ENCODE peak calls at places on chromosomes 13 and 19, in ten cellular contexts. X, T, O, N, Q, J, V, C, K and L are unnamed samples. For H3K27me3, the result is how much of the 10 kb centered on the place peaks cover.

GRCh38 chr13:36674337-36675212 is 755 bp downstream of the SERTM1 start:
- DNase-seq in O (no peak), N (no peak), Q (no peak), C (peak), K (no peak), T (no peak), X (no peak), J (no peak), V (no peak), L (no peak)

GRCh38 chr19:6685962-6686627 is 16.1 kb upstream of the TNFSF14 start:
- DNase-seq in K (no peak), N (no peak), C (no peak), V (no peak), Q (no peak), O (no peak), T (no peak), J (no peak), X (no peak), L (no peak)

GRCh38 chr19:8194528-8195275 is 14.5 kb upstream of the CERS4 start:
- DNase-seq in J (no peak), X (no peak), O (no peak), C (no peak), K (no peak), N (no peak), T (no peak), V (no peak), Q (no peak), L (no peak)

GRCh38 chr13:93942016-93942415 is 537.5 kb downstream of the DCT start:
- DNase-seq in V (peak), N (no peak), C (no peak), O (no peak), J (no peak), X (no peak), Q (no peak), K (no peak), T (no peak), L (no peak)

GRCh38 chr13:107450931-107451330 is 764.4 kb downstream of the LIG4 start:
- DNase-seq in X (no peak), O (no peak), Q (no peak), K (peak), J (no peak), N (peak), T (peak), C (no peak), V (peak), L (no peak)

GRCh38 chr19:23872282-23872919 is 42.3 kb upstream of the ZNF726 start:
- DNase-seq in K (no peak), C (no peak), X (no peak), Q (no peak), J (no peak), T (no peak), O (no peak), N (no peak), V (no peak), L (no peak)

GRCh38 chr19:51607077-51607476 is 23.1 kb downstream of the SIGLEC5 start:
- DNase-seq in C (no peak), Q (no peak), T (no peak), J (no peak), V (no peak), O (no peak), N (no peak), K (no peak), X (no peak), L (no peak)

GRCh38 chr19:48443262-48443661 is 2.5 kb upstream of the GRWD1 start:
- DNase-seq in O (no peak), J (no peak), Q (no peak), V (peak), K (no peak), N (no peak), T (no peak), C (peak), X (no peak), L (no peak)

GRCh38 chr13:50358221-50358620 is 343.0 kb downstream of the KCNRG start:
- DNase-seq in V (no peak), T (peak), X (no peak), Q (no peak), J (no peak), K (no peak), C (no peak), N (no peak), O (no peak), L (no peak)

GRCh38 chr19:47540748-47541147 is 25.9 kb upstream of the NAPA start:
- DNase-seq in X (peak), C (peak), K (peak), J (no peak), V (peak), N (peak), T (no peak), O (no peak), Q (no peak), L (no peak)

GRCh38 chr13:27927444-27928352 is 7.9 kb downstream of the PDX1 start:
- DNase-seq in X (no peak), J (no peak), N (no peak), C (peak), Q (no peak), V (no peak), K (no peak), O (peak), T (no peak), L (no peak)

GRCh38 chr19:33697766-33698165 is 76.0 kb downstream of the CHST8 start:
- DNase-seq in X (no peak), Q (no peak), K (no peak), T (no peak), J (no peak), C (no peak), N (no peak), V (no peak), O (no peak), L (no peak)

GRCh38 chr19:33702606-33703437 is 81.1 kb downstream of the CHST8 start:
- DNase-seq in O (no peak), J (no peak), T (no peak), K (no peak), N (no peak), Q (no peak), C (no peak), V (no peak), X (no peak), L (no peak)

GRCh38 chr19:33700408-33700757 is 78.6 kb downstream of the CHST8 start:
- DNase-seq in X (no peak), K (no peak), J (no peak), Q (no peak), T (no peak), V (no peak), O (no peak), C (no peak), N (no peak), L (no peak)

GRCh38 chr19:33699754-33700407 is 78.1 kb downstream of the CHST8 start:
- DNase-seq in V (no peak), N (no peak), C (no peak), Q (no peak), J (no peak), O (no peak), X (no peak), K (no peak), T (no peak), L (no peak)

GRCh38 chr19:33698576-33699435 is 77.1 kb downstream of the CHST8 start:
- DNase-seq in T (no peak), V (no peak), Q (no peak), X (no peak), N (no peak), K (no peak), C (no peak), O (no peak), J (no peak), L (no peak)
- H3K27me3 ChIP-seq in T (under half), V (under half), Q (under half), X (under half), N (under half), K (under half), C (under half), O (under half), J (under half), L (under half)

DNA sequence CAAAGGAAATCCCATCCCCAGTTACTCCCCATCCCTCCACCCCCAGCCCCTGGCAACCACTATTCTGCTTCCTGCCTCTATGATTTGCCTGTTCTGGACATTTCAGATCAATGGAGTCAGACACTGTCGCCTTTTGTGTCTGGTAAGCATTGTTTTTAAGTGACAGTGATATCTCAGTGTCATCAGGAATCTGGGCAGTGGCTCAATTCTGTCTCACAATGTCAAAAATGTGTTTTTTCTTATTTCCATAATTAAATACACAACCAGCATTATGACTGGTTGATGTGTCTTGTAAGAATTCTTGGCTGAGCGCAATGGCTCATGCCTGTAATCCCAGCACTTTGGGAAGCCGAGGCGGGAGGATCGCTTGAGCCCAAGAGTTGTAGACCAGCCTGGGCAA is 20.2 kb upstream of the PGLS start:
- DNase-seq in J (no peak), V (peak), X (no peak), O (no peak), Q (no peak), K (no peak), N (no peak), T (no peak), C (no peak), L (no peak)
- H3K4me3 ChIP-seq in J (no peak), V (no peak), X (no peak), O (no peak), Q (no peak), K (no peak), N (no peak), T (no peak), C (no peak), L (no peak)

DNA sequence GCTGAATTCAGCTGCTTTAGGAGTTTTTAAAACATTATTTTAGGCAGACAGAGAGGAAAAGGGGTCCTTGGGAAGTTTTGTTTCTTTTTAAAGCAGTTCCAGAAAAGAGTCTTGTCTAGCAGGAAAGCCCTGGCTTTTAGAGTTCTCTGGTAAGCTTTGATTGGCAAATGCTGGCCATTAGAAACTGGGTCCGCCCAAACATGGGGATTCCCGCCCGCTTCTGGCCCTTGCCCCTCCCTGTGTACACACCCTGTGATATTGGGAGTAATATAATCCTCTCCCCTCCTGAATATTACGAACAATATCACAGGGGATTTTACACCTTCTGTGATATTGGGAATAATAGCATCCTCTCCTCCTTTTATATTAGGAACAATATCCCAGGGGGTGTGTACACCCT is 58.9 kb downstream of the ERICH4 start:
- DNase-seq in T (no peak), K (no peak), C (no peak), N (no peak), X (no peak), O (no peak), V (no peak), J (no peak), Q (no peak), L (no peak)
- H3K4me2 ChIP-seq in T (peak), K (no peak), C (no peak), N (no peak), X (no peak), O (no peak), V (no peak), J (no peak), Q (peak), L (no peak)

GRCh38 chr13:31352467-31352866 is 152.7 kb downstream of the B3GLCT start:
- DNase-seq in C (no peak), V (peak), K (no peak), T (no peak), Q (no peak), O (no peak), N (no peak), J (no peak), X (no peak), L (no peak)

GRCh38 chr13:31349156-31349555 is 149.4 kb downstream of the B3GLCT start:
- DNase-seq in K (no peak), Q (no peak), C (no peak), O (no peak), N (no peak), V (peak), T (no peak), X (no peak), J (no peak), L (no peak)

GRCh38 chr13:31351376-31351775 is 151.6 kb downstream of the B3GLCT start:
- DNase-seq in J (no peak), T (no peak), K (no peak), O (no peak), C (no peak), X (no peak), N (no peak), V (peak), Q (no peak), L (no peak)

GRCh38 chr13:31350560-31350959 is 150.8 kb downstream of the B3GLCT start:
- DNase-seq in V (peak), K (no peak), J (no peak), T (no peak), Q (no peak), C (no peak), N (no peak), X (no peak), O (no peak), L (no peak)

GRCh38 chr13:31355001-31355400 is 155.2 kb downstream of the B3GLCT start:
- DNase-seq in V (no peak), N (no peak), T (no peak), C (no peak), J (no peak), X (no peak), Q (no peak), O (no peak), K (no peak), L (no peak)
- H3K27me3 ChIP-seq in V (under half), N (half or more), T (under half), C (under half), J (under half), X (under half), Q (under half), O (under half), K (under half), L (under half)

GRCh38 chr19:593505-593904 is 3.8 kb downstream of the HCN2 start:
- DNase-seq in Q (no peak), N (no peak), O (no peak), V (no peak), T (no peak), X (no peak), J (no peak), C (no peak), K (no peak), L (no peak)

GRCh38 chr19:597406-598315 is 8.0 kb downstream of the HCN2 start:
- DNase-seq in O (no peak), V (no peak), T (no peak), K (no peak), Q (peak), N (no peak), X (no peak), J (peak), C (no peak), L (no peak)

GRCh38 chr19:594265-594870 is 4.7 kb downstream of the HCN2 start:
- DNase-seq in C (no peak), T (no peak), J (no peak), Q (no peak), O (no peak), V (no peak), N (no peak), X (no peak), K (no peak), L (no peak)

GRCh38 chr19:596263-596655 is 6.6 kb downstream of the HCN2 start:
- DNase-seq in N (no peak), T (no peak), K (no peak), X (no peak), Q (no peak), V (no peak), C (no peak), O (no peak), J (no peak), L (no peak)

DNA sequence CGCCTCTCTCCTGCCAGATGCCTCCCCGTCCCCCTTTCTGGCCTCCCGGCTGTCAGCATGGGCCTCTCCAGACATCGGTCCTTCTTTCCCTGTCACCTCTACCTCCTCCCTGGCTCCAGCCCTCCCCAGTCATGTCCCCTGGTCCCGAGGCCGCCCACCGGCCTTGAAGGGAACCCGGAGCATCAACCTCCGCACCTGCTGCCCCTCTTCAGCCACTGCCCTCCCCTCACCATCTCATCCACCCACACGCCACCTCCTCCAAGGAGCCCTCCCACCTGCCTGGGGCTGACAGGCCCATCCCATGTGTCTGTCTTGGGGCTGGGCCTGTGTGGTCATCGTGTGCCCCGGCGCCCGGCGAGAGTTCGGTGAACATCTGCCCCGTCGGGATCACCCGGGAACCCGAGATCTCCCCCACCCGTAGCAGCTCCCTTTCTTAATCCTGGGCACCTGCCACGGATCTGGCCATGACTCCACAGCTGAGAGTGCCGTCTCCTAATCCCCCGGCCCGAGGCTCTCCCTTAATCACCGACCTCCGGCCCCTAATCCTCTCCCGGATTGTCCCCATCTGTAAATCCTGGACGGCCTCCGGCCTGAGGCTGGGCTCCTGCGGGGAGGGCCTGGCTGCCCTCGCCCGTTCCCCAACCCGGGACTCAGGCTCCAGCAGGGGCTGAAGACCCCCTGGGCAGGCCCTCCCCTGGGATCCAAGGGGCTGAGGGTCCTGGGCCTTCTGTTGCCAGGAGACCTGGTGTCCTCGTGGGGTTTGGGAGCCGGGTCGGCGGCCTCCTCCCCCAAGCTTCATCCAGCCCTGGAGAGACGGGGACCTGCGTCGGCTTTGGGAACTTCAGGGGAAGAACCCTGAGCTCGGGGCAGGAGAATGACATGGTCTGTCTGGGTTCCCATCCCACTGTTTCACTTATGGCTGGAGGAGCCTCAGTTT is 5.9 kb downstream of the HCN2 start:
- DNase-seq in Q (no peak), V (no peak), J (no peak), C (peak), T (no peak), X (no peak), K (no peak), O (no peak), N (no peak), L (no peak)
- H3K4me3 ChIP-seq in Q (no peak), V (no peak), J (no peak), C (no peak), T (no peak), X (no peak), K (no peak), O (no peak), N (no peak), L (no peak)

GRCh38 chr19:840519-841206 is at the start of gene PRTN3:
- DNase-seq in Q (no peak), K (no peak), X (no peak), T (no peak), V (no peak), N (no peak), O (no peak), J (no peak), C (no peak), L (no peak)
- H3K4me2 ChIP-seq in Q (no peak), K (no peak), X (no peak), T (no peak), V (no peak), N (no peak), O (no peak), J (no peak), C (no peak), L (no peak)